ENCODE peak calls at places on chromosomes 7 and 10, in six cellular contexts. J is non-pigmented ciliary epithelial cell; C is stimulated activated CD4-positive, alpha-beta T cell treated with anti-CD3 and anti-CD28 coated beads, TNF-alpha, amount 100 ng/mL, for 24 hours; W is epithelial cell of prostate; D is RCC 7860; X is colonic mucosa. L is an unnamed sample.
A peak's percentile ranks its signal among the peaks of the same experiment; 100 is the strongest.

GRCh38 chr7:45242261-45242660 is 84.7 kb downstream of the RAMP3 start:
- DNase-seq in J (no peak), C (no peak), W (no peak), D (no peak), X (no peak), L (no peak)

GRCh38 chr7:49852619-49853462 is 79.4 kb downstream of the VWC2 start:
- DNase-seq in J (peak; percentile 10), C (no peak), W (peak; percentile 6), D (peak; percentile 32), X (peak; percentile 35), L (peak; percentile 52)

GRCh38 chr10:18473424-18474110 is 177.8 kb downstream of the NSUN6 start:
- DNase-seq in J (peak; percentile 23), C (no peak), W (no peak), D (no peak), X (no peak), L (peak; percentile 15)

GRCh38 chr7:117479480-117480224 is at the start of gene CFTR:
- DNase-seq in J (no peak), C (no peak), W (no peak), D (no peak), X (peak; percentile 78), L (peak; percentile 63)

GRCh38 chr7:46145412-46145811 is 224.3 kb upstream of the IGFBP3 start:
- DNase-seq in J (peak; percentile 99), C (no peak), W (no peak), D (peak; percentile 100), X (no peak), L (peak; percentile 26)

GRCh38 chr7:44395067-44395466 is 69.7 kb upstream of the CAMK2B start:
- DNase-seq in J (no peak), C (no peak), W (no peak), D (no peak), X (no peak), L (no peak)

GRCh38 chr10:50622497-50623298 is 1.1 kb downstream of the SGMS1 start:
- DNase-seq in J (no peak), C (no peak), W (no peak), D (no peak), X (peak; percentile 63), L (peak; percentile 55)

GRCh38 chr7:146115665-146116451 is 743 bp upstream of the CNTNAP2 start:
- DNase-seq in J (no peak), C (no peak), W (no peak), D (no peak), X (peak; percentile 42), L (peak; percentile 17)

GRCh38 chr10:132707121-132707775 is 78.7 kb downstream of the NKX6-2 start:
- DNase-seq in J (no peak), C (no peak), W (no peak), D (no peak), X (peak; percentile 78), L (peak; percentile 11)

GRCh38 chr10:46294641-46295230 is 7.9 kb downstream of the ANTXRL start:
- DNase-seq in J (no peak), C (no peak), W (no peak), D (no peak), X (no peak), L (no peak)

GRCh38 chr10:130243015-130243414 is 106.8 kb downstream of the GLRX3 start:
- DNase-seq in J (no peak), C (no peak), W (no peak), D (no peak), X (no peak), L (no peak)

GRCh38 chr7:73539709-73540108 is 17.6 kb upstream of the BAZ1B start:
- DNase-seq in J (no peak), C (no peak), W (no peak), D (no peak), X (no peak), L (no peak)

GRCh38 chr7:140369294-140369693 is 29.0 kb downstream of the SLC37A3 start:
- DNase-seq in J (no peak), C (no peak), W (no peak), D (no peak), X (no peak), L (no peak)

GRCh38 chr7:19146699-19147098 is 1.5 kb upstream of the FERD3L start:
- DNase-seq in J (no peak), C (no peak), W (no peak), D (no peak), X (no peak), L (no peak)

GRCh38 chr10:75140246-75140645 is 28.8 kb downstream of the SAMD8 start:
- DNase-seq in J (no peak), C (no peak), W (no peak), D (no peak), X (no peak), L (no peak)

GRCh38 chr10:17086865-17087264 is 42.7 kb downstream of the CUBN start:
- DNase-seq in J (no peak), C (no peak), W (no peak), D (no peak), X (no peak), L (no peak)

GRCh38 chr10:31590023-31590800 is 271.2 kb downstream of the ZEB1 start:
- DNase-seq in J (no peak), C (no peak), W (no peak), D (no peak), X (no peak), L (no peak)

GRCh38 chr7:22452142-22452763 is 47.7 kb downstream of the STEAP1B start:
- DNase-seq in J (no peak), C (no peak), W (no peak), D (no peak), X (peak; percentile 81), L (peak; percentile 80)

GRCh38 chr10:126240483-126240882 is 147.8 kb downstream of the ADAM12 start:
- DNase-seq in J (no peak), C (no peak), W (no peak), D (no peak), X (no peak), L (no peak)

GRCh38 chr10:70537398-70538194 is 59.0 kb downstream of the PALD1 start:
- DNase-seq in J (no peak), C (no peak), W (no peak), D (no peak), X (peak; percentile 54), L (peak; percentile 44)

GRCh38 chr10:88032566-88032965 is 169.1 kb downstream of the PTEN start:
- DNase-seq in J (no peak), C (no peak), W (no peak), D (no peak), X (no peak), L (no peak)

GRCh38 chr10:14953452-14954000 is 370 bp downstream of the DCLRE1C start:
- DNase-seq in J (peak; percentile 24), C (no peak), W (no peak), D (peak; percentile 33), X (peak; percentile 48), L (peak; percentile 55)

GRCh38 chr10:93495654-93496321 is 624 bp upstream of the CEP55 start:
- DNase-seq in J (no peak), C (no peak), W (no peak), D (no peak), X (peak; percentile 65), L (no peak)

GRCh38 chr7:132618956-132619305 is 42.7 kb upstream of the PLXNA4 start:
- DNase-seq in J (peak; percentile 44), C (no peak), W (no peak), D (peak; percentile 18), X (no peak), L (no peak)

GRCh38 chr7:29282819-29283414 is 88.3 kb downstream of the CHN2 start:
- DNase-seq in J (no peak), C (no peak), W (no peak), D (no peak), X (no peak), L (peak; percentile 34)

GRCh38 chr7:16982640-16983103 is 100.9 kb upstream of the AGR3 start:
- DNase-seq in J (peak; percentile 20), C (no peak), W (no peak), D (peak; percentile 42), X (no peak), L (no peak)

L was measured in body of pancreas.